ENCODE peak calls at places on chromosomes 6 and 20, in eight cellular contexts. D is SW480, K is pons, J is cardiac fibroblast, P is activated T-cell treated with anti-CD3 and anti-CD28 coated beads for 1 hour, T is AG04450, E is posterior cingulate gyrus, Q is SK-MEL-5. R is an unnamed sample.

GRCh38 chr6:100181309-100181708 is 187.3 kb upstream of the MCHR2 start:
- DNase-seq in D (no peak), K (no peak), J (no peak), P (no peak), T (no peak), E (no peak), Q (no peak), R (no peak)

GRCh38 chr20:47546184-47547033 is 44.7 kb downstream of the NCOA3 start:
- DNase-seq in D (no peak), K (no peak), J (peak), P (no peak), T (peak), E (no peak), Q (no peak), R (peak)

GRCh38 chr6:85641522-85641915 is 1.2 kb downstream of the SYNCRIP start:
- DNase-seq in D (peak), K (peak), J (no peak), P (no peak), T (no peak), E (no peak), Q (no peak), R (peak)

GRCh38 chr6:18528084-18528743 is 141.1 kb downstream of the RNF144B start:
- DNase-seq in D (peak), K (peak), J (peak), P (no peak), T (no peak), E (no peak), Q (peak), R (peak)

GRCh38 chr6:3749390-3749978 is 2.0 kb downstream of the PXDC1 start:
- DNase-seq in D (peak), K (no peak), J (no peak), P (no peak), T (no peak), E (peak), Q (no peak), R (peak)

GRCh38 chr6:292506-293184 is 358 bp downstream of the DUSP22 start:
- DNase-seq in D (peak), K (peak), J (peak), P (peak), T (no peak), E (no peak), Q (peak), R (peak)

GRCh38 chr6:121382467-121383121 is 48.3 kb upstream of the TBC1D32 start:
- DNase-seq in D (peak), K (no peak), J (peak), P (no peak), T (no peak), E (no peak), Q (peak), R (peak)

GRCh38 chr6:107033136-107033535 is 5.1 kb downstream of the MTRES1 start:
- DNase-seq in D (no peak), K (no peak), J (no peak), P (no peak), T (no peak), E (no peak), Q (no peak), R (peak)

GRCh38 chr6:84825461-84825860 is 61.1 kb upstream of the TBX18 start:
- DNase-seq in D (no peak), K (no peak), J (peak), P (no peak), T (no peak), E (no peak), Q (no peak), R (peak)

GRCh38 chr6:19771753-19772336 is 65.3 kb upstream of the ID4 start:
- DNase-seq in D (no peak), K (no peak), J (peak), P (no peak), T (no peak), E (no peak), Q (no peak), R (no peak)

GRCh38 chr6:166508726-166509125 is 77.8 kb downstream of the RAMACL start:
- DNase-seq in D (no peak), K (no peak), J (no peak), P (no peak), T (no peak), E (no peak), Q (no peak), R (no peak)

GRCh38 chr6:55776131-55776530 is 99.3 kb downstream of the BMP5 start:
- DNase-seq in D (no peak), K (no peak), J (no peak), P (no peak), T (no peak), E (no peak), Q (no peak), R (no peak)

GRCh38 chr6:79797105-79797504 is 150.2 kb downstream of the ELOVL4 start:
- DNase-seq in D (no peak), K (no peak), J (no peak), P (no peak), T (no peak), E (no peak), Q (no peak), R (no peak)

GRCh38 chr6:170224694-170225660 is 65.9 kb downstream of the DLL1 start:
- DNase-seq in D (peak), K (no peak), J (no peak), P (no peak), T (no peak), E (peak), Q (no peak), R (peak)

GRCh38 chr6:112117554-112117953 is 30.2 kb downstream of the FAM229B start:
- DNase-seq in D (peak), K (no peak), J (peak), P (no peak), T (no peak), E (no peak), Q (no peak), R (peak)

GRCh38 chr6:80132942-80133517 is 26.6 kb downstream of the BCKDHB start:
- DNase-seq in D (peak), K (peak), J (peak), P (peak), T (peak), E (peak), Q (peak), R (peak)

GRCh38 chr20:59701236-59701635 is 96.9 kb downstream of the PHACTR3 start:
- DNase-seq in D (no peak), K (no peak), J (no peak), P (no peak), T (no peak), E (no peak), Q (no peak), R (no peak)

GRCh38 chr20:37343212-37343993 is 2.5 kb upstream of the SRC start:
- DNase-seq in D (peak), K (no peak), J (no peak), P (no peak), T (no peak), E (peak), Q (peak), R (no peak)

GRCh38 chr6:42241915-42242314 is 24.3 kb upstream of the MRPS10 start:
- DNase-seq in D (no peak), K (no peak), J (no peak), P (no peak), T (no peak), E (no peak), Q (no peak), R (no peak)

GRCh38 chr20:35206802-35207201 is 19.7 kb upstream of the MMP24 start:
- DNase-seq in D (no peak), K (no peak), J (no peak), P (no peak), T (no peak), E (no peak), Q (no peak), R (no peak)

R was measured in foreskin fibroblast.